ENCODE peak calls at places on chromosomes 12 and 14, in five cellular contexts. J is mesothelial cell of epicardium, C is mammary epithelial cell, Y is AG04450, I is heart left ventricle. E is an unnamed sample.

GRCh38 chr14:57244103-57244502 is 24.6 kb downstream of the EXOC5 start:
- DNase-seq in Y (no peak), J (no peak), C (no peak), I (no peak), E (no peak)

GRCh38 chr12:124323771-124324530 is 29.1 kb downstream of the RFLNA start:
- DNase-seq in Y (no peak), I (no peak), C (no peak), J (no peak), E (no peak)

GRCh38 chr14:54106802-54107377 is 150.3 kb upstream of the BMP4 start:
- DNase-seq in Y (no peak), I (no peak), C (no peak), J (no peak), E (no peak)

GRCh38 chr12:57456145-57456700 is 1.1 kb downstream of the INHBE start:
- DNase-seq in C (peak), Y (no peak), I (no peak), J (no peak), E (no peak)

GRCh38 chr12:905273-906076 is 44.0 kb downstream of the RAD52 start:
- DNase-seq in C (no peak), J (no peak), I (no peak), Y (no peak), E (no peak)

GRCh38 chr14:21057803-21058675 is at the start of gene RNASE8:
- DNase-seq in I (no peak), J (no peak), C (peak), Y (no peak), E (no peak)

GRCh38 chr12:87806310-87806709 is 222.9 kb downstream of the C12orf50 start:
- DNase-seq in J (no peak), Y (no peak), I (no peak), C (no peak), E (no peak)

GRCh38 chr12:33439587-33440011 is at the start of gene SYT10:
- DNase-seq in I (no peak), C (peak), J (peak), Y (no peak), E (peak)

GRCh38 chr12:108784270-108784669 is 53.0 kb upstream of the CORO1C start:
- DNase-seq in C (no peak), J (no peak), Y (no peak), I (no peak), E (no peak)

GRCh38 chr12:111174283-111175108 is 194.4 kb downstream of the PHETA1 start:
- DNase-seq in Y (no peak), J (no peak), I (no peak), C (no peak), E (no peak)

GRCh38 chr12:1505576-1505975 is 88.8 kb downstream of the FBXL14 start:
- DNase-seq in J (no peak), C (no peak), I (no peak), Y (no peak), E (no peak)

GRCh38 chr14:52018252-52018651 is 28.9 kb downstream of the RTRAF start:
- DNase-seq in I (no peak), Y (no peak), C (no peak), J (no peak), E (no peak)

GRCh38 chr14:75542585-75543091 is 20.4 kb downstream of the BATF start:
- DNase-seq in Y (no peak), C (no peak), J (no peak), I (peak), E (no peak)

GRCh38 chr12:51864701-51865469 is 16.4 kb upstream of the FIGNL2 start:
- DNase-seq in Y (no peak), I (no peak), J (no peak), C (no peak), E (no peak)

GRCh38 chr12:94100990-94101901 is 47.1 kb upstream of the PLXNC1 start:
- DNase-seq in C (peak), I (peak), J (peak), Y (peak), E (peak)

GRCh38 chr12:46571593-46571992 is 199.0 kb upstream of the SLC38A2 start:
- DNase-seq in Y (no peak), I (no peak), J (no peak), C (no peak), E (no peak)

GRCh38 chr14:37787879-37788494 is 192.6 kb downstream of the TTC6 start:
- DNase-seq in C (no peak), J (no peak), I (no peak), Y (no peak), E (no peak)

GRCh38 chr14:22598099-22598895 is at the start of gene ABHD4:
- DNase-seq in C (peak), Y (no peak), J (peak), I (peak), E (peak)

GRCh38 chr12:25276199-25276937 is 25.6 kb upstream of the KRAS start:
- DNase-seq in Y (peak), C (peak), J (peak), I (no peak), E (no peak)

GRCh38 chr14:77543240-77543551 is 44.6 kb upstream of the ISM2 start:
- DNase-seq in I (no peak), Y (no peak), C (no peak), J (no peak), E (no peak)

GRCh38 chr14:81219821-81220487 is 805 bp downstream of the GTF2A1 start:
- DNase-seq in J (peak), I (peak), Y (no peak), C (no peak), E (no peak)

GRCh38 chr14:66483322-66483721 is 2.8 kb upstream of the CCDC196 start:
- DNase-seq in Y (no peak), C (peak), I (no peak), J (no peak), E (no peak)

GRCh38 chr12:48956279-48957140 is 777 bp downstream of the ARF3 start:
- DNase-seq in I (peak), C (peak), J (peak), Y (peak), E (peak)
- TF ChIP-seq CTCF in I (no peak), C (no peak), J (no peak), Y (peak), E (no peak)

DNA sequence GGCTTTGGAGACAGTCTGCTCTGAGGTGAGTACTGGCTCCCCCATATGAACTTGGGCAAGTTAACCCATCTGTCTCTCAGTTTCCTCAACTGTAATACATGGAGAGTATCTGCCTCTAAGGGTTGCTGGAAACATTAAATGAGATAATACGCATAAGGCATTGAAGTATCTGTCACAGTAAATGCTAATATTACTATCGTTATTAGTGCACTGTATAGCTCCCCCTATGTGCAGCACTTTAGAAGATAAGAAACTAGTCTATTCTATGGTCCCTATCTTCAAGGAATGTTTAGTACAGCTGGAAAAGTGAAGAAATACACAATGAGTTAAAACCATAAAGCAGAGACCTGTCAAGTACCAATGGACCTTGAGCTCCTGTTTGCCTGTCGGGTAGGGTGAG is 51.7 kb upstream of the CFL2 start:
- DNase-seq in Y (no peak), C (no peak), I (no peak), J (no peak), E (no peak)
- TF ChIP-seq CTCF in Y (peak), C (peak), I (no peak), J (no peak), E (no peak)

DNA sequence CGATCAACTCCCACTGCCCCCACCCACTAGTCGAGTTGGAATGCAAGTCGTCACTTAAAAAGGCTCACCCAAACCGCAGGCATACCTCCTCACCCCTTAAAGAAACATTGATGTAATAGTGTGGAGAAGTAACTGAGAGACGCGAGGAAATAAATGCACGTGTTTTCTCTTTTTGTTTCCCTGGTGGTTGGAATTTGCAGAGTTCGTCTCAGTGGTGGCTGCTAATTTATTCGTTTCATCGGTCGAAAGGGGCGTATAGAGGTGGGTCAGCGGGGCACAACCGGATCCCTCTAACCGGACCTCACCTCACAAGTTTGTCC is 5.1 kb upstream of the NPAS3 start:
- DNase-seq in C (no peak), J (no peak), I (no peak), Y (no peak), E (no peak)
- TF ChIP-seq CTCF in C (no peak), J (peak), I (no peak), Y (peak), E (no peak)

GRCh38 chr12:2890388-2891239 is at the start of gene TULP3:
- DNase-seq in C (peak), I (peak), Y (peak), J (peak), E (peak)
- TF ChIP-seq CTCF in C (no peak), I (peak), Y (peak), J (no peak), E (peak)

GRCh38 chr12:44509471-44509870 is 366.6 kb downstream of the NELL2 start:
- DNase-seq in I (no peak), C (no peak), Y (no peak), J (no peak), E (no peak)

GRCh38 chr12:44507471-44507870 is 368.6 kb downstream of the NELL2 start:
- DNase-seq in I (no peak), Y (no peak), C (no peak), J (no peak), E (no peak)

GRCh38 chr12:44504799-44505198 is 371.3 kb downstream of the NELL2 start:
- DNase-seq in J (no peak), I (no peak), C (no peak), Y (no peak), E (no peak)

GRCh38 chr12:44511289-44511688 is 364.8 kb downstream of the NELL2 start:
- DNase-seq in Y (no peak), J (no peak), C (no peak), I (no peak), E (no peak)

DNA sequence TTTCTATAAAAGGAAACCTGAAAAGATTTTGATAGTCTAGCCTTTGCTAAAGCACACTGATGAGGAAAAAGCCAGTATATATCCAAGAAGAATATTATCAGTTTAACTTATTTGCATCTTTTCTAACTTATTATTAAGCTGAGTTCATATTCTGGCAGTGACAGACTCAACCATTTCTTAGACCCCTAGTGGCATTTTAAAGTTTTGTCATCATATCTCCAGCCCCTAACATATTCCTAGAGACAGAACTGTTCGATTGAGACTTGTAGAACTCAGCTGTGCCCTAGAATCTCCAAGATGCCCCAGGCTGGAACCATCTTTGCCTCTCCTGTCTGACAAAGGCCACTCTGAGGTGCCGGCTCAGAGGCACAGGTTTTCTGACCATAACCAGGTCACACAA is 365.6 kb downstream of the NELL2 start:
- DNase-seq in I (no peak), C (no peak), J (no peak), Y (no peak), E (no peak)
- TF ChIP-seq CTCF in I (no peak), C (no peak), J (no peak), Y (no peak), E (no peak)

GRCh38 chr12:54689984-54690383 is 41.8 kb upstream of the DCD start:
- DNase-seq in I (no peak), Y (no peak), J (no peak), C (no peak), E (no peak)
- TF ChIP-seq CTCF in I (no peak), Y (peak), J (no peak), C (no peak), E (no peak)

DNA sequence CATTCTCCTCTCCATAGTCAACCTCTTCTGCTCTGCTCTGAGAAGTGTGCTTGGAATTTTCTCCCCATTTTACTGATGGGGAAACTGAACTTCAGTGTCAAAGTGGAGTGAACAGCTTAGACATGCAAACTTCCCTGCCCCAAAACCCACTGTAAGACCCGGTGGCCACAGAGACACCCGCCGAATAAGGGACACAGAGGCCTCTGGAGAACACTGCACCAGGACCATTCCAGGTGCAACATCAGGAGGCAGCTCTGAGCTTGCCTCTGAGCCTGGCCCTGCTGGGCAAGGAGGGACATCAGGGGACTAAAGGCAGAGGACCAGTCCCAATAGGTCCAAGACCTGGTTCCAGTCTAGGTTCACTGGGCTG is 1.7 kb downstream of the HDAC7 start:
- DNase-seq in Y (no peak), C (no peak), I (no peak), J (no peak), E (no peak)
- TF ChIP-seq CTCF in Y (no peak), C (peak), I (no peak), J (no peak), E (no peak)

GRCh38 chr12:47651368-47652254 is 54.2 kb downstream of the RPAP3 start:
- DNase-seq in I (peak), C (peak), Y (peak), J (no peak), E (peak)
- TF ChIP-seq CTCF in I (peak), C (peak), Y (peak), J (peak), E (peak)

GRCh38 chr12:53501615-53502181 is 615 bp downstream of the TARBP2 start:
- DNase-seq in I (no peak), J (no peak), Y (no peak), C (no peak), E (peak)
- TF ChIP-seq CTCF in I (no peak), J (no peak), Y (no peak), C (no peak), E (no peak)

GRCh38 chr14:82872494-82872893 is 1338.8 kb upstream of the SEL1L start:
- DNase-seq in J (no peak), C (no peak), Y (no peak), I (no peak), E (no peak)
- TF ChIP-seq CTCF in J (no peak), C (no peak), Y (peak), I (no peak), E (no peak)